ENCODE peak calls at places on chromosomes 7 and 10, in eight cellular contexts. V is fibroblast of lung; E is brain microvascular endothelial cell; L is right cardiac atrium; W is adrenal gland; P is MM.1S; M is psoas muscle; R is effector memory CD4-positive, alpha-beta T cell. H is an unnamed sample.

GRCh38 chr10:32054087-32054486 is 2.1 kb downstream of the KIF5B start:
- DNase-seq in V (peak; percentile 79), E (peak; percentile 40), L (no peak), W (no peak), P (peak; percentile 18), M (no peak), R (no peak), H (no peak)

GRCh38 chr7:13165854-13166253 is 478.4 kb downstream of the ARL4A start:
- DNase-seq in V (no peak), E (no peak), L (no peak), W (no peak), P (no peak), M (no peak), R (no peak), H (no peak)

GRCh38 chr7:142935941-142936565 is 2.5 kb upstream of the TRPV5 start:
- DNase-seq in V (no peak), E (no peak), L (no peak), W (no peak), P (no peak), M (no peak), R (no peak), H (no peak)

GRCh38 chr10:80411267-80411668 is 2.9 kb downstream of the PRXL2A start:
- DNase-seq in V (no peak), E (no peak), L (peak; percentile 40), W (peak; percentile 71), P (no peak), M (peak; percentile 28), R (no peak), H (peak; percentile 57)

GRCh38 chr10:118101501-118101900 is 54.8 kb upstream of the RAB11FIP2 start:
- DNase-seq in V (peak; percentile 63), E (no peak), L (no peak), W (no peak), P (no peak), M (no peak), R (no peak), H (no peak)

GRCh38 chr7:148914208-148914777 is 30.2 kb upstream of the EZH2 start:
- DNase-seq in V (peak; percentile 92), E (peak; percentile 69), L (no peak), W (no peak), P (no peak), M (no peak), R (no peak), H (no peak)

GRCh38 chr10:110395350-110396283 is 90.9 kb upstream of the SMNDC1 start:
- DNase-seq in V (peak; percentile 97), E (peak; percentile 99), L (peak; percentile 48), W (peak; percentile 85), P (peak; percentile 99), M (no peak), R (peak; percentile 14), H (peak; percentile 68)

GRCh38 chr7:7122701-7123281 is 59.6 kb upstream of the C1GALT1 start:
- DNase-seq in V (peak; percentile 77), E (peak; percentile 24), L (no peak), W (no peak), P (no peak), M (no peak), R (no peak), H (no peak)

GRCh38 chr10:45817912-45818311 is 29.4 kb downstream of the AGAP4 start:
- DNase-seq in V (no peak), E (no peak), L (no peak), W (no peak), P (no peak), M (no peak), R (no peak), H (no peak)

GRCh38 chr7:127738859-127739258 is 86.9 kb downstream of the SND1 start:
- DNase-seq in V (no peak), E (no peak), L (no peak), W (no peak), P (no peak), M (no peak), R (no peak), H (no peak)

GRCh38 chr10:62037890-62038608 is 136.6 kb downstream of the ARID5B start:
- DNase-seq in V (no peak), E (no peak), L (no peak), W (no peak), P (no peak), M (no peak), R (no peak), H (no peak)

GRCh38 chr7:525740-526139 is 6.1 kb upstream of the PDGFA start:
- DNase-seq in V (peak; percentile 45), E (no peak), L (no peak), W (no peak), P (no peak), M (no peak), R (no peak), H (no peak)

GRCh38 chr10:109972372-109973001 is 35.3 kb upstream of the ADD3 start:
- DNase-seq in V (no peak), E (no peak), L (no peak), W (no peak), P (no peak), M (no peak), R (no peak), H (no peak)

GRCh38 chr10:110016037-110016436 is 8.3 kb downstream of the ADD3 start:
- DNase-seq in V (peak; percentile 26), E (no peak), L (no peak), W (no peak), P (no peak), M (no peak), R (no peak), H (no peak)

GRCh38 chr10:9097206-9097990 is 1042.9 kb downstream of the GATA3 start:
- DNase-seq in V (peak; percentile 3), E (no peak), L (no peak), W (no peak), P (peak; percentile 59), M (no peak), R (no peak), H (no peak)

GRCh38 chr10:96089670-96090462 is 40.2 kb upstream of the ZNF518A start:
- DNase-seq in V (peak; percentile 98), E (peak; percentile 93), L (peak; percentile 94), W (peak; percentile 93), P (peak; percentile 95), M (peak; percentile 96), R (peak; percentile 78), H (peak; percentile 88)

GRCh38 chr10:42937649-42938180 is 139.2 kb upstream of the RET start:
- DNase-seq in V (no peak), E (no peak), L (no peak), W (no peak), P (no peak), M (no peak), R (no peak), H (no peak)

GRCh38 chr10:42939237-42939636 is 137.6 kb upstream of the RET start:
- DNase-seq in V (no peak), E (no peak), L (no peak), W (no peak), P (no peak), M (no peak), R (no peak), H (no peak)

GRCh38 chr10:42937048-42937447 is 139.8 kb upstream of the RET start:
- DNase-seq in V (no peak), E (no peak), L (no peak), W (no peak), P (no peak), M (no peak), R (no peak), H (no peak)

GRCh38 chr10:42939685-42940366 is 137.0 kb upstream of the RET start:
- DNase-seq in V (no peak), E (no peak), L (no peak), W (no peak), P (no peak), M (no peak), R (no peak), H (peak; percentile 38)

DNA sequence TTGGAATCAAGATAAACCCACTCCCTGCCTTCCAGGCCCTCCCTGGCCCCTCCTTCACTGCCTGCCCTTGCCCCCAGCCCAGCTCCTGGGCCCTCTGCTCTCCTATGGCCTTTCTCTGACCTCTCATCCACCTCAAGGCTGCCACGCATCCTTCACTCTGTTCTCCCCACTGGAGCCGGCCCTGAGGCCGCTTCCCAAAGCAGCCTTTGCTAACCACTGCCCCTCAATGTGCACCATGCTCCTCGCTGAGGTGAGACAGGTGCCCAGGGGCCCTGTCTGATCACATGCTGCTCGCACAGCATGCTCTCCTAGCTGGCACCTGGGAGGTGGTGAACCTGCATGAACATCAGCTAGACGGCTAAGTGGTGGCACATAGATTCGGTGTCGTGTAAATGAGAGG is 138.5 kb upstream of the RET start:
- DNase-seq in V (no peak), E (no peak), L (no peak), W (no peak), P (no peak), M (no peak), R (no peak), H (no peak)
- H3K27ac ChIP-seq in V (no peak overlapping the region), E (no peak overlapping the region), L (no peak overlapping the region), W (no peak overlapping the region), P (no peak overlapping the region), M (no peak overlapping the region), R (no peak overlapping the region), H (no peak overlapping the region)

GRCh38 chr10:128286413-128287097 is 160.3 kb upstream of the MKI67 start:
- DNase-seq in V (no peak), E (no peak), L (no peak), W (no peak), P (no peak), M (no peak), R (no peak), H (no peak)

GRCh38 chr10:128287099-128287498 is 160.9 kb upstream of the MKI67 start:
- DNase-seq in V (no peak), E (no peak), L (no peak), W (no peak), P (no peak), M (no peak), R (no peak), H (no peak)

GRCh38 chr10:128287921-128288320 is 161.7 kb upstream of the MKI67 start:
- DNase-seq in V (no peak), E (no peak), L (no peak), W (no peak), P (no peak), M (no peak), R (no peak), H (no peak)
- H3K27me3 ChIP-seq in V (no peaks in the 10 kb centered on the region), E (peaks cover 4% of the 10 kb centered on the region), L (peaks cover 4% of the 10 kb centered on the region), W (peaks cover 37% of the 10 kb centered on the region), P (peaks cover 29% of the 10 kb centered on the region), M (no peaks in the 10 kb centered on the region), R (peaks cover 14% of the 10 kb centered on the region), H (no peaks in the 10 kb centered on the region)

DNA sequence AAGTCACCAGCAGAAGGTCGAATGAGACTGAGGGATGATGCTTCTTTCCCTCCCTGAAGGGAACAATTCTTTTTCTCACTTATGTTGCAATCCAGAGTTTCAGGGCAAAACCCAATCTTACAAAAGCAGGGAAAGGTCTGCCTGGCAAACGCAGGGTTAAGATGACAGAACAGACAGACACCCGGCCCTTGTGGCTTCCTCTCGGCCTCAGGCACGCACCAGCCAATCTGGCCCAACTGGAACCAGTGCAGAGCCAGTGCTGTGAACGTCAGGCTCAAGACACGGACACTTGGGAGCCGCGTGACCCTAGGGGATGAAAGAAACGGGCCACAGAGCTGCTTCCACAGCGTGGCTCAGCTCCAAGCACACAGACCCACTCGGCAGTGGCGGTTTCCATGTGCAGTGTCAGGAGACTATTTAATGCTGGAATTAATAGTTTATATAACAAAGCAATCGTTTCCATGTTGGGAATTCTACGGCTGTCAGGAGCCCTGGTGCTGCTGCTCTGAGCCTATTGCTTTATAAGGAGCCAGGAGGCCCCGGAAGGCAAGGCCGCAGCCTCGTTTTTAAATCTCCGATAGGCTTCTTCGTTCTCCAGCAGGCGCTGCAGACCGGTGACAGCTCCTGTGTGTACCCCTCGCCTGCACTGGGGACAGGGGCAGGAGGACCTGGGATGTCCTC is 198.4 kb downstream of the DIP2C start:
- DNase-seq in V (peak; percentile 64), E (peak; percentile 54), L (peak; percentile 78), W (peak; percentile 70), P (no peak), M (peak; percentile 77), R (no peak), H (no peak)
- H3K27ac ChIP-seq in V (peak overlapping the region; percentile 48), E (no peak overlapping the region), L (peak overlapping the region; percentile 37), W (peak overlapping the region; percentile 75), P (no peak overlapping the region), M (peak overlapping the region; percentile 79), R (no peak overlapping the region), H (no peak overlapping the region)

GRCh38 chr10:36114141-36114540 is 472.0 kb upstream of the FZD8 start:
- DNase-seq in V (peak; percentile 32), E (no peak), L (no peak), W (no peak), P (no peak), M (no peak), R (no peak), H (peak; percentile 3)
- H3K27me3 ChIP-seq in V (no peaks in the 10 kb centered on the region), E (no peaks in the 10 kb centered on the region), L (no peaks in the 10 kb centered on the region), W (no peaks in the 10 kb centered on the region), P (no peaks in the 10 kb centered on the region), M (no peaks in the 10 kb centered on the region), R (no peaks in the 10 kb centered on the region), H (no peaks in the 10 kb centered on the region)

H was measured in SJSA1.